ENCODE peak calls at places on chromosomes 7 and 10, in six cellular contexts. D is memory B cell, M is lung, P is transverse colon, J is IMR-90, Q is GM12865. T is an unnamed sample.

GRCh38 chr7:147859486-147859885 is 731.1 kb upstream of the C7orf33 start:
- DNase-seq in D (no peak), M (no peak), P (no peak), J (no peak), Q (no peak), T (no peak)

GRCh38 chr10:3470191-3470590 is 297.6 kb upstream of the PITRM1 start:
- DNase-seq in D (no peak), M (no peak), P (no peak), J (no peak), Q (no peak), T (no peak)

GRCh38 chr10:102542800-102543418 is 39.1 kb downstream of the SUFU start:
- DNase-seq in D (no peak), M (no peak), P (no peak), J (peak; percentile 89), Q (no peak), T (no peak)

GRCh38 chr7:141710301-141710700 is 2.1 kb downstream of the WEE2 start:
- DNase-seq in D (no peak), M (no peak), P (no peak), J (no peak), Q (no peak), T (no peak)

GRCh38 chr10:80515941-80516340 is 21.8 kb upstream of the SH2D4B start:
- DNase-seq in D (no peak), M (no peak), P (no peak), J (no peak), Q (no peak), T (no peak)

GRCh38 chr10:5812283-5813090 is 747 bp downstream of the GDI2 start:
- DNase-seq in D (no peak), M (peak; percentile 49), P (peak; percentile 55), J (no peak), Q (peak; percentile 63), T (no peak)

GRCh38 chr10:74936577-74937445 is 110.4 kb downstream of the KAT6B start:
- DNase-seq in D (no peak), M (no peak), P (no peak), J (peak; percentile 60), Q (no peak), T (no peak)

GRCh38 chr7:140597425-140597949 is 43.1 kb downstream of the DENND2A start:
- DNase-seq in D (no peak), M (no peak), P (no peak), J (no peak), Q (no peak), T (no peak)

GRCh38 chr10:21732067-21732772 is 198.2 kb downstream of the MLLT10 start:
- DNase-seq in D (peak; percentile 19), M (no peak), P (peak; percentile 26), J (peak; percentile 82), Q (peak; percentile 77), T (peak; percentile 50)

GRCh38 chr7:18498327-18498726 is 2.8 kb downstream of the HDAC9 start:
- DNase-seq in D (no peak), M (no peak), P (no peak), J (no peak), Q (no peak), T (no peak)

GRCh38 chr7:55420535-55420934 is 55.4 kb downstream of the LANCL2 start:
- DNase-seq in D (no peak), M (no peak), P (no peak), J (peak; percentile 65), Q (no peak), T (peak; percentile 56)

GRCh38 chr7:130421685-130422084 is 19.1 kb downstream of the CEP41 start:
- DNase-seq in D (no peak), M (no peak), P (no peak), J (peak; percentile 37), Q (peak; percentile 50), T (no peak)